ENCODE peak calls at places on chromosomes 13 and 19, in nine cellular contexts. One of them, this sample, is unnamed. For H3K4me1, the result is how much of the 10 kb centered on the place peaks cover.

GRCh38 chr13:71879129-71879535 is 12.1 kb upstream of the DACH1 start:
- DNase-seq in mucosa of descending colon: peak
- DNase-seq in right atrium auricular region: no peak
- DNase-seq in cardiac muscle cell: peak
- DNase-seq in left ventricle myocardium inferior: no peak
- DNase-seq in OCI-LY7: peak
- DNase-seq in CD8-positive, alpha-beta memory T cell: no peak
- DNase-seq in adipocyte: peak
- DNase-seq in PC-3: peak
- DNase-seq in this sample: no peak

GRCh38 chr13:91456837-91457236 is 58.4 kb downstream of the GPC5 start:
- DNase-seq in right atrium auricular region: no peak
- DNase-seq in cardiac muscle cell: no peak
- DNase-seq in mucosa of descending colon: no peak
- DNase-seq in CD8-positive, alpha-beta memory T cell: no peak
- DNase-seq in left ventricle myocardium inferior: no peak
- DNase-seq in OCI-LY7: no peak
- DNase-seq in adipocyte: no peak
- DNase-seq in PC-3: no peak
- DNase-seq in this sample: no peak

GRCh38 chr13:49499889-49500660 is 4.3 kb downstream of the PHF11 start:
- DNase-seq in right atrium auricular region: no peak
- DNase-seq in cardiac muscle cell: no peak
- DNase-seq in OCI-LY7: no peak
- DNase-seq in mucosa of descending colon: no peak
- DNase-seq in CD8-positive, alpha-beta memory T cell: no peak
- DNase-seq in left ventricle myocardium inferior: no peak
- DNase-seq in adipocyte: peak
- DNase-seq in PC-3: peak
- DNase-seq in this sample: no peak

GRCh38 chr13:32472194-32472621 is 44.3 kb upstream of the N4BP2L1 start:
- DNase-seq in mucosa of descending colon: no peak
- DNase-seq in PC-3: no peak
- DNase-seq in right atrium auricular region: no peak
- DNase-seq in CD8-positive, alpha-beta memory T cell: no peak
- DNase-seq in OCI-LY7: no peak
- DNase-seq in adipocyte: peak
- DNase-seq in left ventricle myocardium inferior: no peak
- DNase-seq in cardiac muscle cell: no peak
- DNase-seq in this sample: no peak

GRCh38 chr19:10518444-10519361 is 1.5 kb upstream of the S1PR5 start:
- DNase-seq in mucosa of descending colon: no peak
- DNase-seq in adipocyte: no peak
- DNase-seq in right atrium auricular region: no peak
- DNase-seq in OCI-LY7: no peak
- DNase-seq in left ventricle myocardium inferior: no peak
- DNase-seq in cardiac muscle cell: no peak
- DNase-seq in CD8-positive, alpha-beta memory T cell: no peak
- DNase-seq in PC-3: no peak
- DNase-seq in this sample: no peak

GRCh38 chr19:508204-509150 is 1.2 kb downstream of the TPGS1 start:
- DNase-seq in OCI-LY7: no peak
- DNase-seq in mucosa of descending colon: no peak
- DNase-seq in PC-3: no peak
- DNase-seq in right atrium auricular region: no peak
- DNase-seq in cardiac muscle cell: no peak
- DNase-seq in CD8-positive, alpha-beta memory T cell: no peak
- DNase-seq in adipocyte: no peak
- DNase-seq in left ventricle myocardium inferior: no peak
- DNase-seq in this sample: peak

GRCh38 chr19:30310806-30311121 is 61.4 kb upstream of the ZNF536 start:
- DNase-seq in right atrium auricular region: no peak
- DNase-seq in mucosa of descending colon: no peak
- DNase-seq in PC-3: no peak
- DNase-seq in left ventricle myocardium inferior: no peak
- DNase-seq in adipocyte: no peak
- DNase-seq in CD8-positive, alpha-beta memory T cell: no peak
- DNase-seq in OCI-LY7: no peak
- DNase-seq in cardiac muscle cell: no peak
- DNase-seq in this sample: no peak

GRCh38 chr13:87280139-87280538 is 391.0 kb upstream of the SLITRK5 start:
- DNase-seq in mucosa of descending colon: no peak
- DNase-seq in OCI-LY7: no peak
- DNase-seq in left ventricle myocardium inferior: no peak
- DNase-seq in CD8-positive, alpha-beta memory T cell: no peak
- DNase-seq in right atrium auricular region: no peak
- DNase-seq in cardiac muscle cell: no peak
- DNase-seq in PC-3: peak
- DNase-seq in adipocyte: no peak
- DNase-seq in this sample: no peak

GRCh38 chr13:113669871-113670341 is 2.9 kb downstream of the GRK1 start:
- DNase-seq in mucosa of descending colon: no peak
- DNase-seq in cardiac muscle cell: no peak
- DNase-seq in CD8-positive, alpha-beta memory T cell: no peak
- DNase-seq in left ventricle myocardium inferior: peak
- DNase-seq in OCI-LY7: no peak
- DNase-seq in adipocyte: no peak
- DNase-seq in PC-3: no peak
- DNase-seq in right atrium auricular region: no peak
- DNase-seq in this sample: peak

GRCh38 chr19:13056052-13056660 is 46.5 kb downstream of the LYL1 start:
- DNase-seq in OCI-LY7: no peak
- DNase-seq in CD8-positive, alpha-beta memory T cell: no peak
- DNase-seq in adipocyte: peak
- DNase-seq in left ventricle myocardium inferior: peak
- DNase-seq in right atrium auricular region: no peak
- DNase-seq in PC-3: peak
- DNase-seq in cardiac muscle cell: no peak
- DNase-seq in mucosa of descending colon: peak
- DNase-seq in this sample: no peak

GRCh38 chr19:38059897-38060296 is 152.9 kb downstream of the SIPA1L3 start:
- DNase-seq in CD8-positive, alpha-beta memory T cell: no peak
- DNase-seq in OCI-LY7: peak
- DNase-seq in mucosa of descending colon: no peak
- DNase-seq in PC-3: no peak
- DNase-seq in cardiac muscle cell: no peak
- DNase-seq in adipocyte: no peak
- DNase-seq in left ventricle myocardium inferior: no peak
- DNase-seq in right atrium auricular region: no peak
- DNase-seq in this sample: no peak

GRCh38 chr19:5126498-5127223 is 157.7 kb downstream of the KDM4B start:
- DNase-seq in cardiac muscle cell: no peak
- DNase-seq in OCI-LY7: peak
- DNase-seq in adipocyte: no peak
- DNase-seq in mucosa of descending colon: no peak
- DNase-seq in right atrium auricular region: no peak
- DNase-seq in CD8-positive, alpha-beta memory T cell: no peak
- DNase-seq in PC-3: no peak
- DNase-seq in left ventricle myocardium inferior: no peak
- DNase-seq in this sample: no peak

GRCh38 chr19:13025819-13026477 is 30.7 kb downstream of the NFIX start:
- DNase-seq in PC-3: no peak
- DNase-seq in cardiac muscle cell: no peak
- DNase-seq in CD8-positive, alpha-beta memory T cell: no peak
- DNase-seq in adipocyte: peak
- DNase-seq in mucosa of descending colon: no peak
- DNase-seq in left ventricle myocardium inferior: no peak
- DNase-seq in OCI-LY7: no peak
- DNase-seq in right atrium auricular region: no peak
- DNase-seq in this sample: no peak

GRCh38 chr19:48746738-48747575 is at the start of gene IZUMO1:
- DNase-seq in left ventricle myocardium inferior: peak
- DNase-seq in PC-3: no peak
- DNase-seq in right atrium auricular region: peak
- DNase-seq in OCI-LY7: peak
- DNase-seq in CD8-positive, alpha-beta memory T cell: peak
- DNase-seq in adipocyte: peak
- DNase-seq in mucosa of descending colon: peak
- DNase-seq in cardiac muscle cell: peak
- DNase-seq in this sample: peak

GRCh38 chr13:25044071-25044470 is 51.9 kb upstream of the PABPC3 start:
- DNase-seq in mucosa of descending colon: no peak
- DNase-seq in adipocyte: no peak
- DNase-seq in right atrium auricular region: no peak
- DNase-seq in CD8-positive, alpha-beta memory T cell: no peak
- DNase-seq in OCI-LY7: no peak
- DNase-seq in left ventricle myocardium inferior: no peak
- DNase-seq in PC-3: no peak
- DNase-seq in cardiac muscle cell: no peak
- DNase-seq in this sample: no peak

GRCh38 chr19:33064117-33064777 is 441 bp downstream of the RHPN2 start:
- DNase-seq in OCI-LY7: peak
- DNase-seq in right atrium auricular region: no peak
- DNase-seq in left ventricle myocardium inferior: no peak
- DNase-seq in PC-3: peak
- DNase-seq in cardiac muscle cell: peak
- DNase-seq in CD8-positive, alpha-beta memory T cell: peak
- DNase-seq in adipocyte: peak
- DNase-seq in mucosa of descending colon: peak
- DNase-seq in this sample: peak

GRCh38 chr13:59710995-59711701 is 452.6 kb downstream of the DIAPH3 start:
- DNase-seq in OCI-LY7: no peak
- DNase-seq in cardiac muscle cell: no peak
- DNase-seq in adipocyte: peak
- DNase-seq in CD8-positive, alpha-beta memory T cell: no peak
- DNase-seq in right atrium auricular region: no peak
- DNase-seq in PC-3: no peak
- DNase-seq in mucosa of descending colon: no peak
- DNase-seq in left ventricle myocardium inferior: no peak
- DNase-seq in this sample: no peak

GRCh38 chr19:54644056-54644455 is 13.8 kb downstream of the LILRB1 start:
- DNase-seq in adipocyte: no peak
- DNase-seq in OCI-LY7: no peak
- DNase-seq in left ventricle myocardium inferior: peak
- DNase-seq in PC-3: no peak
- DNase-seq in right atrium auricular region: no peak
- DNase-seq in cardiac muscle cell: no peak
- DNase-seq in CD8-positive, alpha-beta memory T cell: no peak
- DNase-seq in mucosa of descending colon: peak
- DNase-seq in this sample: no peak

GRCh38 chr19:16209266-16209665 is 11.6 kb downstream of the AP1M1 start:
- DNase-seq in right atrium auricular region: no peak
- DNase-seq in cardiac muscle cell: no peak
- DNase-seq in CD8-positive, alpha-beta memory T cell: no peak
- DNase-seq in adipocyte: no peak
- DNase-seq in mucosa of descending colon: no peak
- DNase-seq in PC-3: no peak
- DNase-seq in left ventricle myocardium inferior: no peak
- DNase-seq in OCI-LY7: no peak
- DNase-seq in this sample: no peak

GRCh38 chr13:49308977-49309408 is 61.3 kb downstream of the CDADC1 start:
- DNase-seq in CD8-positive, alpha-beta memory T cell: no peak
- DNase-seq in OCI-LY7: no peak
- DNase-seq in left ventricle myocardium inferior: no peak
- DNase-seq in PC-3: no peak
- DNase-seq in adipocyte: no peak
- DNase-seq in cardiac muscle cell: no peak
- DNase-seq in right atrium auricular region: peak
- DNase-seq in mucosa of descending colon: no peak
- DNase-seq in this sample: no peak

GRCh38 chr13:58043971-58044370 is 412.4 kb downstream of the PCDH17 start:
- DNase-seq in right atrium auricular region: no peak
- DNase-seq in CD8-positive, alpha-beta memory T cell: no peak
- DNase-seq in cardiac muscle cell: no peak
- DNase-seq in OCI-LY7: no peak
- DNase-seq in adipocyte: no peak
- DNase-seq in mucosa of descending colon: no peak
- DNase-seq in left ventricle myocardium inferior: no peak
- DNase-seq in PC-3: no peak
- DNase-seq in this sample: no peak

GRCh38 chr19:39409207-39409885 is 2.7 kb downstream of the ZFP36 start:
- DNase-seq in mucosa of descending colon: peak
- DNase-seq in left ventricle myocardium inferior: peak
- DNase-seq in PC-3: peak
- DNase-seq in right atrium auricular region: peak
- DNase-seq in OCI-LY7: peak
- DNase-seq in CD8-positive, alpha-beta memory T cell: peak
- DNase-seq in adipocyte: peak
- DNase-seq in cardiac muscle cell: peak
- DNase-seq in this sample: peak

GRCh38 chr13:107266657-107267056 is 698.7 kb upstream of the ARGLU1 start:
- DNase-seq in right atrium auricular region: no peak
- DNase-seq in PC-3: no peak
- DNase-seq in OCI-LY7: no peak
- DNase-seq in cardiac muscle cell: no peak
- DNase-seq in CD8-positive, alpha-beta memory T cell: no peak
- DNase-seq in mucosa of descending colon: no peak
- DNase-seq in adipocyte: no peak
- DNase-seq in left ventricle myocardium inferior: no peak
- DNase-seq in this sample: no peak

GRCh38 chr19:21850636-21851255 is 14.8 kb upstream of the ZNF43 start:
- DNase-seq in OCI-LY7: no peak
- DNase-seq in CD8-positive, alpha-beta memory T cell: no peak
- DNase-seq in PC-3: no peak
- DNase-seq in left ventricle myocardium inferior: no peak
- DNase-seq in cardiac muscle cell: no peak
- DNase-seq in right atrium auricular region: no peak
- DNase-seq in adipocyte: no peak
- DNase-seq in mucosa of descending colon: no peak
- DNase-seq in this sample: no peak
- H3K4me3 ChIP-seq in OCI-LY7: peak
- H3K4me3 ChIP-seq in CD8-positive, alpha-beta memory T cell: no peak
- H3K4me3 ChIP-seq in PC-3: no peak
- H3K4me3 ChIP-seq in left ventricle myocardium inferior: peak
- H3K4me3 ChIP-seq in cardiac muscle cell: peak
- H3K4me3 ChIP-seq in right atrium auricular region: peak
- H3K4me3 ChIP-seq in adipocyte: peak
- H3K4me3 ChIP-seq in mucosa of descending colon: no peak
- H3K4me3 ChIP-seq in this sample: peak

GRCh38 chr19:14368011-14368513 is 13.2 kb upstream of the ADGRE5 start:
- DNase-seq in CD8-positive, alpha-beta memory T cell: peak
- DNase-seq in cardiac muscle cell: no peak
- DNase-seq in left ventricle myocardium inferior: no peak
- DNase-seq in mucosa of descending colon: no peak
- DNase-seq in PC-3: no peak
- DNase-seq in OCI-LY7: peak
- DNase-seq in right atrium auricular region: no peak
- DNase-seq in adipocyte: no peak
- DNase-seq in this sample: no peak
- H3K4me1 ChIP-seq in CD8-positive, alpha-beta memory T cell: half or more
- H3K4me1 ChIP-seq in cardiac muscle cell: under half
- H3K4me1 ChIP-seq in left ventricle myocardium inferior: under half
- H3K4me1 ChIP-seq in mucosa of descending colon: under half
- H3K4me1 ChIP-seq in PC-3: under half
- H3K4me1 ChIP-seq in OCI-LY7: half or more
- H3K4me1 ChIP-seq in right atrium auricular region: under half
- H3K4me1 ChIP-seq in adipocyte: under half
- H3K4me1 ChIP-seq in this sample: half or more

GRCh38 chr19:1748703-1749341 is 4.5 kb upstream of the ONECUT3 start:
- DNase-seq in left ventricle myocardium inferior: no peak
- DNase-seq in right atrium auricular region: no peak
- DNase-seq in adipocyte: no peak
- DNase-seq in cardiac muscle cell: no peak
- DNase-seq in PC-3: no peak
- DNase-seq in mucosa of descending colon: no peak
- DNase-seq in CD8-positive, alpha-beta memory T cell: no peak
- DNase-seq in OCI-LY7: no peak
- DNase-seq in this sample: no peak
- H3K4me3 ChIP-seq in left ventricle myocardium inferior: peak
- H3K4me3 ChIP-seq in right atrium auricular region: no peak
- H3K4me3 ChIP-seq in adipocyte: no peak
- H3K4me3 ChIP-seq in cardiac muscle cell: no peak
- H3K4me3 ChIP-seq in PC-3: peak
- H3K4me3 ChIP-seq in mucosa of descending colon: no peak
- H3K4me3 ChIP-seq in CD8-positive, alpha-beta memory T cell: no peak
- H3K4me3 ChIP-seq in OCI-LY7: no peak
- H3K4me3 ChIP-seq in this sample: peak

GRCh38 chr19:43422689-43423066 is 8.0 kb downstream of the TEX101 start:
- DNase-seq in right atrium auricular region: no peak
- DNase-seq in mucosa of descending colon: no peak
- DNase-seq in CD8-positive, alpha-beta memory T cell: no peak
- DNase-seq in PC-3: no peak
- DNase-seq in OCI-LY7: no peak
- DNase-seq in adipocyte: no peak
- DNase-seq in left ventricle myocardium inferior: no peak
- DNase-seq in cardiac muscle cell: no peak
- DNase-seq in this sample: no peak
- H3K4me1 ChIP-seq in right atrium auricular region: under half
- H3K4me1 ChIP-seq in mucosa of descending colon: under half
- H3K4me1 ChIP-seq in CD8-positive, alpha-beta memory T cell: under half
- H3K4me1 ChIP-seq in PC-3: under half
- H3K4me1 ChIP-seq in OCI-LY7: under half
- H3K4me1 ChIP-seq in adipocyte: under half
- H3K4me1 ChIP-seq in left ventricle myocardium inferior: under half
- H3K4me1 ChIP-seq in cardiac muscle cell: under half
- H3K4me1 ChIP-seq in this sample: under half